ENCODE peak calls at places on chromosomes 5 and 9, in eight cellular contexts. X is EL; S is NCI-H2029 treated with DMSO at 0.1 percent for 48 hours; Y is NCI-H1105 treated with DMSO at 0.1 percent for 48 hours; R is neuronal stem cell; P is CD4-positive, alpha-beta T cell; I is ELR; U is astrocyte of the hippocampus. V is an unnamed sample.

GRCh38 chr9:136578915-136579637 is 33.2 kb upstream of the NOTCH1 start:
- DNase-seq in X (no peak), S (no peak), Y (no peak), R (no peak), P (no peak), I (no peak), U (no peak), V (no peak)

GRCh38 chr5:63125862-63126261 is 547.2 kb downstream of the LRRC70 start:
- DNase-seq in X (peak), S (no peak), Y (peak), R (no peak), P (no peak), I (peak), U (peak), V (no peak)

GRCh38 chr9:94613003-94613402 is 19.4 kb upstream of the FBP2 start:
- DNase-seq in X (no peak), S (no peak), Y (no peak), R (no peak), P (no peak), I (no peak), U (no peak), V (no peak)

GRCh38 chr5:141558150-141558549 is 60.6 kb downstream of the DIAPH1 start:
- DNase-seq in X (no peak), S (no peak), Y (no peak), R (no peak), P (no peak), I (peak), U (peak), V (no peak)

GRCh38 chr9:38229123-38229829 is 160.2 kb upstream of the SHB start:
- DNase-seq in X (no peak), S (no peak), Y (no peak), R (no peak), P (no peak), I (no peak), U (no peak), V (no peak)

GRCh38 chr5:7856855-7857254 is 5.9 kb upstream of the CFAP90 start:
- DNase-seq in X (peak), S (peak), Y (peak), R (peak), P (no peak), I (peak), U (peak), V (peak)

GRCh38 chr5:31410089-31410488 is 121.8 kb downstream of the DROSHA start:
- DNase-seq in X (no peak), S (no peak), Y (no peak), R (no peak), P (no peak), I (no peak), U (no peak), V (no peak)

GRCh38 chr9:123364241-123364824 is 8.3 kb downstream of the CRB2 start:
- DNase-seq in X (peak), S (no peak), Y (no peak), R (no peak), P (no peak), I (no peak), U (peak), V (no peak)

GRCh38 chr5:141958113-141958512 is at the start of gene PCDH12:
- DNase-seq in X (peak), S (no peak), Y (no peak), R (no peak), P (no peak), I (peak), U (no peak), V (no peak)

GRCh38 chr5:126917918-126918623 is 112.3 kb downstream of the MARCHF3 start:
- DNase-seq in X (peak), S (peak), Y (peak), R (no peak), P (no peak), I (peak), U (peak), V (peak)

GRCh38 chr5:2569201-2569600 is 182.3 kb downstream of the IRX2 start:
- DNase-seq in X (no peak), S (no peak), Y (no peak), R (no peak), P (no peak), I (no peak), U (no peak), V (no peak)

GRCh38 chr9:95018099-95018927 is 291.8 kb downstream of the AOPEP start:
- DNase-seq in X (peak), S (no peak), Y (no peak), R (no peak), P (no peak), I (peak), U (peak), V (no peak)

GRCh38 chr9:95003694-95004451 is 277.4 kb downstream of the AOPEP start:
- DNase-seq in X (peak), S (no peak), Y (peak), R (no peak), P (no peak), I (peak), U (peak), V (no peak)

GRCh38 chr5:176162206-176162605 is 76.0 kb upstream of the SIMC1 start:
- DNase-seq in X (no peak), S (no peak), Y (no peak), R (no peak), P (no peak), I (no peak), U (peak), V (no peak)